ENCODE peak calls at places on chromosomes 4 and X, in five cellular contexts. One of them, this sample, is unnamed.

GRCh38 chr4:101200561-101200960 is 146.8 kb downstream of the PPP3CA start:
- DNase-seq in GM12878: no peak
- DNase-seq in H1: no peak
- DNase-seq in K562: no peak
- DNase-seq in HepG2: peak; percentile 48
- DNase-seq in this sample: peak; percentile 86

GRCh38 chrX:97027384-97027922 is 143.7 kb downstream of the RPA4 start:
- DNase-seq in H1: no peak
- DNase-seq in HepG2: peak; percentile 0
- DNase-seq in GM12878: no peak
- DNase-seq in K562: no peak
- DNase-seq in this sample: no peak

GRCh38 chr4:38654273-38654672 is 9.7 kb upstream of the KLF3 start:
- DNase-seq in HepG2: no peak
- DNase-seq in K562: no peak
- DNase-seq in GM12878: no peak
- DNase-seq in H1: no peak
- DNase-seq in this sample: no peak

GRCh38 chr4:173698557-173699262 is 168.7 kb upstream of the HAND2 start:
- DNase-seq in HepG2: no peak
- DNase-seq in GM12878: no peak
- DNase-seq in K562: no peak
- DNase-seq in H1: no peak
- DNase-seq in this sample: no peak

GRCh38 chr4:2330119-2331042 is 68.5 kb upstream of the MXD4 start:
- DNase-seq in H1: no peak
- DNase-seq in GM12878: no peak
- DNase-seq in HepG2: no peak
- DNase-seq in K562: no peak
- DNase-seq in this sample: peak; percentile 40

GRCh38 chrX:20265726-20266681 is 705 bp downstream of the RPS6KA3 start:
- DNase-seq in K562: peak; percentile 21
- DNase-seq in GM12878: no peak
- DNase-seq in H1: no peak
- DNase-seq in HepG2: no peak
- DNase-seq in this sample: no peak

GRCh38 chr4:26157541-26157940 is 163.3 kb upstream of the RBPJ start:
- DNase-seq in HepG2: no peak
- DNase-seq in K562: no peak
- DNase-seq in H1: no peak
- DNase-seq in GM12878: no peak
- DNase-seq in this sample: no peak

GRCh38 chrX:1306909-1307625 is 29.5 kb upstream of the IL3RA start:
- DNase-seq in GM12878: no peak
- DNase-seq in HepG2: no peak
- DNase-seq in K562: no peak
- DNase-seq in H1: no peak
- DNase-seq in this sample: no peak

GRCh38 chrX:134537179-134537945 is 77.4 kb downstream of the HPRT1 start:
- DNase-seq in GM12878: no peak
- DNase-seq in HepG2: peak; percentile 7
- DNase-seq in K562: peak; percentile 26
- DNase-seq in H1: no peak
- DNase-seq in this sample: peak; percentile 31

GRCh38 chr4:25913851-25914669 is at the start of gene SMIM20:
- DNase-seq in GM12878: peak; percentile 56
- DNase-seq in HepG2: peak; percentile 83
- DNase-seq in H1: peak; percentile 61
- DNase-seq in K562: peak; percentile 96
- DNase-seq in this sample: peak; percentile 78

GRCh38 chrX:12488781-12489180 is 302.4 kb upstream of the PRPS2 start:
- DNase-seq in HepG2: no peak
- DNase-seq in H1: no peak
- DNase-seq in GM12878: no peak
- DNase-seq in K562: no peak
- DNase-seq in this sample: no peak

GRCh38 chr4:22241415-22241814 is 274.5 kb downstream of the ADGRA3 start:
- DNase-seq in HepG2: no peak
- DNase-seq in GM12878: no peak
- DNase-seq in K562: no peak
- DNase-seq in H1: no peak
- DNase-seq in this sample: no peak

GRCh38 chr4:113976937-113977855 is 2.3 kb downstream of the ARSJ start:
- DNase-seq in HepG2: no peak
- DNase-seq in H1: no peak
- DNase-seq in K562: no peak
- DNase-seq in GM12878: no peak
- DNase-seq in this sample: no peak

GRCh38 chr4:112532267-112532666 is 16.3 kb upstream of the NEUROG2 start:
- DNase-seq in K562: no peak
- DNase-seq in GM12878: no peak
- DNase-seq in H1: no peak
- DNase-seq in HepG2: no peak
- DNase-seq in this sample: no peak

GRCh38 chr4:83490876-83491450 is 6.1 kb upstream of the ABRAXAS1 start:
- DNase-seq in K562: peak; percentile 72
- DNase-seq in H1: no peak
- DNase-seq in GM12878: no peak
- DNase-seq in HepG2: peak; percentile 34
- DNase-seq in this sample: peak; percentile 42

GRCh38 chrX:155957843-155958242 is 39.7 kb upstream of the IL9R start:
- DNase-seq in K562: no peak
- DNase-seq in GM12878: no peak
- DNase-seq in HepG2: no peak
- DNase-seq in H1: no peak
- DNase-seq in this sample: no peak

GRCh38 chr4:134906404-134907023 is 704.9 kb upstream of the PABPC4L start:
- DNase-seq in HepG2: no peak
- DNase-seq in H1: no peak
- DNase-seq in GM12878: no peak
- DNase-seq in K562: no peak
- DNase-seq in this sample: no peak

GRCh38 chr4:7828926-7829325 is 110.7 kb downstream of the AFAP1 start:
- DNase-seq in K562: no peak
- DNase-seq in H1: no peak
- DNase-seq in GM12878: no peak
- DNase-seq in HepG2: no peak
- DNase-seq in this sample: no peak

GRCh38 chr4:76546282-76547166 is 111.5 kb downstream of the SHROOM3 start:
- DNase-seq in GM12878: no peak
- DNase-seq in K562: no peak
- DNase-seq in H1: no peak
- DNase-seq in HepG2: no peak
- DNase-seq in this sample: no peak

GRCh38 chrX:1391370-1391706 is 575 bp downstream of the SLC25A6 start:
- DNase-seq in H1: peak; percentile 73
- DNase-seq in HepG2: peak; percentile 79
- DNase-seq in K562: peak; percentile 77
- DNase-seq in GM12878: peak; percentile 69
- DNase-seq in this sample: no peak

GRCh38 chr4:99790796-99791617 is 25.6 kb upstream of the DAPP1 start:
- DNase-seq in H1: no peak
- DNase-seq in GM12878: no peak
- DNase-seq in K562: no peak
- DNase-seq in HepG2: no peak
- DNase-seq in this sample: no peak

GRCh38 chr4:76955187-76955586 is 5.6 kb downstream of the SEPTIN11 start:
- DNase-seq in H1: no peak
- DNase-seq in HepG2: no peak
- DNase-seq in GM12878: no peak
- DNase-seq in K562: no peak
- DNase-seq in this sample: no peak

GRCh38 chrX:17411189-17411588 is 36.2 kb downstream of the NHS start:
- DNase-seq in K562: no peak
- DNase-seq in H1: no peak
- DNase-seq in HepG2: no peak
- DNase-seq in GM12878: no peak
- DNase-seq in this sample: no peak

GRCh38 chr4:38782452-38783108 is at the start of gene TLR10:
- DNase-seq in K562: peak; percentile 39
- DNase-seq in H1: no peak
- DNase-seq in GM12878: peak; percentile 82
- DNase-seq in HepG2: peak; percentile 20
- DNase-seq in this sample: peak; percentile 34

GRCh38 chr4:37970702-37971101 is 10.5 kb downstream of the PTTG2 start:
- DNase-seq in K562: peak; percentile 37
- DNase-seq in HepG2: peak; percentile 47
- DNase-seq in H1: peak; percentile 54
- DNase-seq in GM12878: no peak
- DNase-seq in this sample: peak; percentile 21

GRCh38 chr4:128913228-128913627 is 103.7 kb downstream of the JADE1 start:
- DNase-seq in H1: no peak
- DNase-seq in HepG2: no peak
- DNase-seq in GM12878: peak; percentile 85
- DNase-seq in K562: no peak
- DNase-seq in this sample: no peak

GRCh38 chr4:86496094-86497060 is 97.7 kb upstream of the PTPN13 start:
- DNase-seq in H1: no peak
- DNase-seq in K562: peak; percentile 56
- DNase-seq in GM12878: no peak
- DNase-seq in HepG2: no peak
- DNase-seq in this sample: peak; percentile 35

GRCh38 chrX:3728454-3728853 is 15.0 kb upstream of the PRKX start:
- DNase-seq in HepG2: no peak
- DNase-seq in K562: no peak
- DNase-seq in H1: no peak
- DNase-seq in GM12878: no peak
- DNase-seq in this sample: no peak
- H2AFZ ChIP-seq in HepG2: no peak overlapping the region
- H2AFZ ChIP-seq in K562: peak overlapping the region; percentile 39
- H2AFZ ChIP-seq in H1: no peak overlapping the region
- H2AFZ ChIP-seq in GM12878: no peak overlapping the region
- H2AFZ ChIP-seq in this sample: no peak overlapping the region

DNA sequence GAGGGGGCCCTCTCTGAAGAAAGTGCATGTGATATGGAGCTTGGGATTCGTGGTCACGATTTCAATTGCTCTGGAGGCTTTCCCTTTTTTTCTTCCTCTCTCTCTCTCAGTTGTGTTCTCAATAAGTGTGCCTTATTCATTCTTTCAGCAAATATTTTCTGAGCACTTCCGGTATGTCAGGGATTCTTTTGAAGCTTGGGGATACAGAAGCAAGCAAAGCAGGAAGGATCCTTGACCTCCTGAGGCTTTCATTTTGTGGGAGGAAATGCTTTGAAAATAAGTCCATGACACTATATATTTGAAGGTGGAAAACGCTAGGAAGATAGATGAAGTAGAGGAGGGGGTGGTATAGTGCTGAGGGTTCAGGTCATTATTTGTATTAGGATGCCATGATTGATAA is 12.6 kb upstream of the GABRE start:
- DNase-seq in HepG2: peak; percentile 60
- DNase-seq in H1: no peak
- DNase-seq in GM12878: no peak
- DNase-seq in K562: no peak
- DNase-seq in this sample: no peak
- TF ChIP-seq ATF3 in HepG2: no peak
- TF ChIP-seq ATF3 in H1: no peak
- TF ChIP-seq ATF3 in GM12878: no peak
- TF ChIP-seq ATF3 in K562: no peak
- TF ChIP-seq ATF3 in this sample: no peak

GRCh38 chrX:22975786-22976185 is 24.0 kb upstream of the DDX53 start:
- DNase-seq in HepG2: no peak
- DNase-seq in GM12878: no peak
- DNase-seq in H1: no peak
- DNase-seq in K562: no peak
- DNase-seq in this sample: no peak
- TF ChIP-seq SP1 in HepG2: no peak
- TF ChIP-seq SP1 in GM12878: no peak
- TF ChIP-seq SP1 in H1: no peak
- TF ChIP-seq SP1 in K562: no peak
- TF ChIP-seq SP1 in this sample: no peak

GRCh38 chr4:104425948-104426347 is 68.7 kb downstream of the CXXC4 start:
- DNase-seq in H1: no peak
- DNase-seq in K562: no peak
- DNase-seq in HepG2: no peak
- DNase-seq in GM12878: no peak
- DNase-seq in this sample: no peak

GRCh38 chr4:104424368-104424921 is 70.2 kb downstream of the CXXC4 start:
- DNase-seq in H1: no peak
- DNase-seq in K562: no peak
- DNase-seq in HepG2: no peak
- DNase-seq in GM12878: no peak
- DNase-seq in this sample: no peak

GRCh38 chr4:104420766-104421165 is 73.9 kb downstream of the CXXC4 start:
- DNase-seq in HepG2: no peak
- DNase-seq in GM12878: no peak
- DNase-seq in H1: peak; percentile 15
- DNase-seq in K562: no peak
- DNase-seq in this sample: no peak

GRCh38 chr4:104421576-104421975 is 73.1 kb downstream of the CXXC4 start:
- DNase-seq in K562: no peak
- DNase-seq in HepG2: no peak
- DNase-seq in GM12878: no peak
- DNase-seq in H1: no peak
- DNase-seq in this sample: no peak

DNA sequence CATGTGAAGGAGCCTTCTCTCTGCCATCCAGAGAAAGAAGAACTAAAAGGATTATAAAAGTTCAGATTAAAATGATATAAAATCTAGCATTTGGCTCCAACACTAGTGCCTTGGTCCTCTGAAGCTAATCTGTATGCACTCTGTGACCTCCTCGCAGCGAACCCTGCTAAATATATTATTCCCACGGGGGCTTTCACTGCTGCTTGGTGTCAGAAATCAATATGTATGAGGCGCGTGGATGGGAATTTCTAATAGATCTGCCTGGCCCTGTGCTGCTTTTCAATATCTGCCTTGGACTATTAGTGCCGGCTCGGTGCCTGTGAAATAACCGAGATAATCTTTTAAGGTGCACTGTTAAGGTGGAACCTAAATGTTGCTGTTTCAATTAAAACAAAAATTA is 69.7 kb downstream of the CXXC4 start:
- DNase-seq in H1: no peak
- DNase-seq in HepG2: no peak
- DNase-seq in K562: no peak
- DNase-seq in GM12878: no peak
- DNase-seq in this sample: no peak
- H2AFZ ChIP-seq in H1: no peak overlapping the region
- H2AFZ ChIP-seq in HepG2: no peak overlapping the region
- H2AFZ ChIP-seq in K562: no peak overlapping the region
- H2AFZ ChIP-seq in GM12878: peak overlapping the region; percentile 15
- H2AFZ ChIP-seq in this sample: no peak overlapping the region

DNA sequence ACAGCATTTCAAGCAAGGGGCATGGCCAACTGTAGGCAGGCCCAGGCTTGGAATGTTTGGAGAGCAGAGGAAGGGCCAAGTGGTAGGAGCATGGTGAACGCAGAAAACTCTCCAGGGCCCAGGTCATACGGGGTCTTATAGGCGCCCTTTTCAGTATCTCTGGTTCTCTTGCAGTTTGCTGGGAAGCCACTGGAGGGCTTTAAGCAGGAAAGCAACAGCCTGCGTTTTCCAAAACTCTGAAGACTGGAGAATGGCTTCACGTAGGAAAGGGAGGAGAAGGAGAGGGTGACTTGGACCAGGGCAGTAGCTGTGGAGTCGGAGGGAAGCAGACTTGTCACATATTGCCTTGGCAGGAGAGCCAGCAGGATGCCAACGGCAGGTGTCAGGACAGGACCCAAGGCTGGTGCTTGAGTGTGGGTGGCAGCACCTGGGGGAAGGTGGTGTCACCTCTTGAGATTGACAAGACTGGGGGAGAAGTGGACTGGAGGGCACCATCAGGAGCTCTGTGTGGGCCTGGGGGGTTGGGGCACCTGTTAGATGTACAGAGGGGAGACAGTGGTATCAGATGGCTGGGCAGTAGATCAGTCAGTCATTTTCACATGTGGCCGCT is 21.9 kb downstream of the TKTL1 start:
- DNase-seq in H1: no peak
- DNase-seq in GM12878: no peak
- DNase-seq in K562: peak; percentile 35
- DNase-seq in HepG2: no peak
- DNase-seq in this sample: no peak
- TF ChIP-seq ATF3 in H1: no peak
- TF ChIP-seq ATF3 in GM12878: no peak
- TF ChIP-seq ATF3 in K562: no peak
- TF ChIP-seq ATF3 in HepG2: no peak
- TF ChIP-seq ATF3 in this sample: no peak